ENCODE peak calls at places on chromosomes 5 and 9, in ten cellular contexts. Z is GM10248; O is activated T-cell treated with anti-CD3 and anti-CD28 coated beads, Interleukin-2, amount 50 U/mL, for 1 hour; J is Calu3; Y is breast epithelium; N is stimulated activated CD4-positive, alpha-beta T cell treated with anti-CD3 and anti-CD28 coated beads, Interleukin-1b, Interleukin-23, amount 100 ng/mL, for 24 hours; H is tibial artery; U is activated B cell treated with CpG ODN at 0.5 μM for 24 hours; E is GM23248; G is activated naive CD4-positive, alpha-beta T cell. B is an unnamed sample.

GRCh38 chr9:92882276-92882675 is 4.4 kb upstream of the ZNF484 start:
- DNase-seq in Z (no peak), O (no peak), J (no peak), Y (no peak), N (no peak), H (peak; percentile 38), U (no peak), E (no peak), G (no peak), B (no peak)

GRCh38 chr5:32490972-32491557 is 46.5 kb upstream of the ZFR start:
- DNase-seq in Z (no peak), O (no peak), J (no peak), Y (no peak), N (no peak), H (no peak), U (no peak), E (no peak), G (no peak), B (no peak)

GRCh38 chr5:104942735-104943134 is 1380.1 kb upstream of the NUDT12 start:
- DNase-seq in Z (no peak), O (no peak), J (no peak), Y (no peak), N (no peak), H (no peak), U (no peak), E (no peak), G (no peak), B (no peak)

GRCh38 chr9:89606049-89606481 is 1.3 kb downstream of the GADD45G start:
- DNase-seq in Z (no peak), O (peak; percentile 52), J (peak; percentile 74), Y (peak; percentile 74), N (no peak), H (peak; percentile 92), U (peak; percentile 42), E (peak; percentile 93), G (peak; percentile 29), B (peak; percentile 83)

GRCh38 chr5:17154211-17154996 is 63.0 kb upstream of the BASP1 start:
- DNase-seq in Z (no peak), O (no peak), J (no peak), Y (no peak), N (no peak), H (no peak), U (no peak), E (peak; percentile 91), G (no peak), B (peak; percentile 87)

GRCh38 chr5:69024241-69024651 is 69.6 kb upstream of the SLC30A5 start:
- DNase-seq in Z (peak; percentile 48), O (no peak), J (peak; percentile 38), Y (no peak), N (no peak), H (no peak), U (no peak), E (peak; percentile 52), G (no peak), B (peak; percentile 56)

GRCh38 chr9:3296536-3296935 is 229.3 kb downstream of the RFX3 start:
- DNase-seq in Z (no peak), O (no peak), J (no peak), Y (no peak), N (no peak), H (no peak), U (no peak), E (no peak), G (no peak), B (no peak)

GRCh38 chr5:169637856-169638190 is 748 bp downstream of the DOCK2 start:
- DNase-seq in Z (peak; percentile 70), O (peak; percentile 68), J (no peak), Y (no peak), N (peak; percentile 40), H (no peak), U (peak; percentile 44), E (no peak), G (peak; percentile 58), B (no peak)

GRCh38 chr9:17031546-17031945 is 103.3 kb upstream of the CNTLN start:
- DNase-seq in Z (no peak), O (no peak), J (no peak), Y (no peak), N (no peak), H (no peak), U (no peak), E (no peak), G (no peak), B (no peak)

GRCh38 chr5:9194509-9194908 is 351.4 kb downstream of the SEMA5A start:
- DNase-seq in Z (no peak), O (no peak), J (no peak), Y (peak; percentile 28), N (no peak), H (no peak), U (no peak), E (peak; percentile 88), G (no peak), B (peak; percentile 89)

GRCh38 chr9:38179965-38180364 is 110.9 kb upstream of the SHB start:
- DNase-seq in Z (no peak), O (no peak), J (no peak), Y (no peak), N (no peak), H (no peak), U (no peak), E (no peak), G (no peak), B (no peak)

GRCh38 chr5:36928947-36929346 is 52.4 kb downstream of the NIPBL start:
- DNase-seq in Z (no peak), O (no peak), J (no peak), Y (no peak), N (no peak), H (no peak), U (no peak), E (peak; percentile 70), G (no peak), B (peak; percentile 82)

GRCh38 chr5:175616083-175616482 is 41.8 kb upstream of the HRH2 start:
- DNase-seq in Z (no peak), O (no peak), J (no peak), Y (no peak), N (no peak), H (no peak), U (no peak), E (no peak), G (no peak), B (no peak)

GRCh38 chr5:176765687-176766086 is 44.7 kb upstream of the UNC5A start:
- DNase-seq in Z (no peak), O (no peak), J (no peak), Y (no peak), N (no peak), H (no peak), U (no peak), E (no peak), G (no peak), B (no peak)

GRCh38 chr9:69674741-69675438 is 2.7 kb upstream of the APBA1 start:
- DNase-seq in Z (no peak), O (no peak), J (no peak), Y (no peak), N (no peak), H (no peak), U (no peak), E (peak; percentile 90), G (no peak), B (peak; percentile 95)

GRCh38 chr5:90547072-90547536 is 11.5 kb upstream of the ADGRV1 start:
- DNase-seq in Z (no peak), O (no peak), J (no peak), Y (no peak), N (no peak), H (no peak), U (no peak), E (no peak), G (no peak), B (no peak)

GRCh38 chr5:133466551-133467324 is 145.6 kb downstream of the FSTL4 start:
- DNase-seq in Z (no peak), O (no peak), J (no peak), Y (no peak), N (no peak), H (peak; percentile 29), U (no peak), E (no peak), G (no peak), B (no peak)